ENCODE peak calls at places on chromosomes 5 and 9, in ten cellular contexts. H is Calu3; P is ascending aorta; R is choroid plexus epithelial cell; V is sigmoid colon; K is GM23338; M is dorsolateral prefrontal cortex; U is brain microvascular endothelial cell; Y is CD8-positive, alpha-beta T cell; L is endothelial cell. B is an unnamed sample.

GRCh38 chr9:88533951-88534455 is 975 bp upstream of the NXNL2 start:
- DNase-seq in H (peak; percentile 47), P (peak; percentile 74), R (peak; percentile 45), V (peak; percentile 72), K (peak; percentile 68), M (no peak), U (no peak), Y (no peak), L (peak; percentile 40), B (peak; percentile 26)

GRCh38 chr9:89508951-89509607 is 11.2 kb upstream of the SEMA4D start:
- DNase-seq in H (no peak), P (no peak), R (no peak), V (no peak), K (no peak), M (no peak), U (no peak), Y (no peak), L (no peak), B (no peak)

GRCh38 chr9:93827545-93828330 is 127.4 kb downstream of the BARX1 start:
- DNase-seq in H (peak; percentile 69), P (peak; percentile 61), R (peak; percentile 61), V (no peak), K (peak; percentile 83), M (peak; percentile 51), U (peak; percentile 37), Y (no peak), L (peak; percentile 82), B (peak; percentile 81)

GRCh38 chr5:66891184-66891925 is 295.2 kb downstream of the MAST4 start:
- DNase-seq in H (no peak), P (no peak), R (peak; percentile 39), V (no peak), K (peak; percentile 21), M (no peak), U (no peak), Y (no peak), L (no peak), B (no peak)

GRCh38 chr5:6322163-6322713 is 56.1 kb downstream of the MED10 start:
- DNase-seq in H (no peak), P (no peak), R (no peak), V (no peak), K (no peak), M (no peak), U (no peak), Y (no peak), L (no peak), B (no peak)

GRCh38 chr5:1409386-1410110 is 35.7 kb downstream of the SLC6A3 start:
- DNase-seq in H (peak; percentile 13), P (peak; percentile 53), R (peak; percentile 30), V (peak; percentile 52), K (peak; percentile 78), M (peak; percentile 40), U (peak; percentile 16), Y (no peak), L (peak; percentile 46), B (peak; percentile 11)

GRCh38 chr9:121807918-121808278 is 156.5 kb downstream of the DAB2IP start:
- DNase-seq in H (no peak), P (no peak), R (no peak), V (no peak), K (no peak), M (no peak), U (no peak), Y (no peak), L (no peak), B (no peak)

GRCh38 chr5:169828385-169828784 is 151.9 kb downstream of the INSYN2B start:
- DNase-seq in H (no peak), P (no peak), R (no peak), V (no peak), K (no peak), M (no peak), U (no peak), Y (no peak), L (no peak), B (no peak)

GRCh38 chr9:34592895-34593601 is 3.5 kb upstream of the CNTFR start:
- DNase-seq in H (no peak), P (peak; percentile 88), R (no peak), V (peak; percentile 92), K (peak; percentile 74), M (peak; percentile 47), U (no peak), Y (no peak), L (no peak), B (peak; percentile 60)

GRCh38 chr5:177269232-177269895 is 34.2 kb downstream of the RAB24 start:
- DNase-seq in H (no peak), P (no peak), R (no peak), V (no peak), K (no peak), M (no peak), U (no peak), Y (no peak), L (no peak), B (no peak)

DNA sequence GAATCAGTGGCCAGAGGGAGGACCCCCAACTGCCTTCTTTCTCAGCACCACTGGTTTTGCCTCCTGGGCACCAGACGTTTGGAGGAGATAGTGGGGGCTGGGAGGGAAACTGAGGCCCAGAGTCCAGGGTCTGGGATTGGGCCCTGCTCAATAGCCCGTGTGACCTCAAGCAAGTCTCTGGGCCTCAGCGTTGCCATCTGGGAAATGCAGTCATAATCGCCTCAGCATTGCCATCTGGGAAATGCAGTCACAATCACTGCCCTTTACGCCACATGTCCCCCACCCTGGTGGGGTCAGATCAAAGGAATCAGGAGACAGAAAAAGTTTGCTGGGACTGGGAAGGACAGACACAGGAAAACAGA is 1.6 kb downstream of the SH2D3C start:
- DNase-seq in H (no peak), P (no peak), R (no peak), V (no peak), K (no peak), M (no peak), U (no peak), Y (no peak), L (no peak), B (no peak)
- TF ChIP-seq CTCF in H (no peak), P (no peak), R (no peak), V (no peak), K (no peak), M (no peak), U (no peak), Y (no peak), L (no peak), B (no peak)

GRCh38 chr5:147240266-147240985 is 5.6 kb downstream of the STK32A start:
- DNase-seq in H (no peak), P (no peak), R (no peak), V (no peak), K (peak; percentile 25), M (no peak), U (no peak), Y (no peak), L (no peak), B (no peak)

GRCh38 chr5:147234098-147234824 is 565 bp upstream of the STK32A start:
- DNase-seq in H (no peak), P (peak; percentile 67), R (no peak), V (peak; percentile 59), K (peak; percentile 27), M (no peak), U (no peak), Y (no peak), L (no peak), B (no peak)

DNA sequence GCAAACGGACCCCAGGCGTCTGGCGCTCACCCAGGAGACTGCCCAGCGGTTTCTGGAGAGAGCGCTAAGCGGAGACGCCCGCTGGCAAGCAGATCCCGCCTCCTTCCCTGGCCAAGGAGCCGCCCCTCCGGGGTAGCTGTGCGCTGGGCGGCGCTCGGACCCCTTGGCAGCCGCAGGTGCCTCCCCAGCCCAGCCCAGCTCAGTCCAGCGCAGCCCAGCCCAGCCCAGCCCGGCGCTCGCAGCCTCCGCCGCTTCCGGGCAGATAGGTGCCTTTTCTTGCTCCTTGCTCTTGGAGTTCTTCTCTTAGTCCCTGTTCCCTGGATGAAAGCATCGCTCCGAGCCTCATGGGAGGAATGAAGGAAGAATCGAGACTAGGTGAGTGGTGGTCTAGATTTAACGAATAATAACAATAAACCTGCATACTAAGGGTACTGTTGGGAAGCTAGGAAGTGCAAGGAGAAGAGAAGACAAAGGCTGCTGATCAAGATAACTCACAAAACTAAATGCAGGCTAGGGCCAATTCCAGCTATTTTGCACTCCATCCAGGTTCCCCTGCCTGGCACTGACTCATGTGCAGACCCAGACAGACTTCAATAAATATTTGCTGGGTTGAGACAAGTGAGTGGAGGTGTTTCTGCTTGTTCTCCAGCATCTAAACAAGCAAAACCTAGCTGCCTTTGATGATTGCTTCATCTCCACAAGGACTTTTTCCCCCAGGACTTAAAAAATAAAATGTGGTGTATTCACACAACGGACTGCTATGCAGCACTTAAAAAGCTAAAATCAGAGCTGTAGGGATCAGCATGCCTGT is at the start of gene STK32A:
- DNase-seq in H (peak; percentile 93), P (peak; percentile 85), R (peak; percentile 8), V (peak; percentile 84), K (peak; percentile 93), M (peak; percentile 49), U (no peak), Y (no peak), L (peak; percentile 48), B (peak; percentile 69)
- TF ChIP-seq CTCF in H (no peak), P (no peak), R (no peak), V (no peak), K (no peak), M (no peak), U (no peak), Y (no peak), L (no peak), B (no peak)

DNA sequence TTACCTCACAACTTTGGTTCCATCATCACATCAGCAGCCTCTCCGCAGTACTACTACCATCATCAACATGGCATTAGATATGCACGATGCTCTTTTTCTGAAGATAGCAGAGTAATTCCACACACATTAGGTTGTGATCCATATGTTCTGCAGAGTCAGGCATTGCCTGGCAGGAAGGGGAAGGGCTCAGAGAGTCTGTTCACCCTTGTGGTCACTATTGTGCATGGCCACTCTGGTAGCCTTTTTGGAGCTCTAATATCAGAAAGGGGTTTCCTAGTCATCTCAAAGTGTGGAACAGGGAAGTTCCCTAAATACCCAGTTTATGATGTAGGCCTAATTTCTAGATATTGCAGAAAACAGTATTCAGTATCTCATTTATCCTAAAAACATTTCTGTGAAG is 373.6 kb downstream of the BNC2 start:
- DNase-seq in H (no peak), P (no peak), R (no peak), V (no peak), K (peak; percentile 41), M (no peak), U (no peak), Y (no peak), L (no peak), B (no peak)
- TF ChIP-seq CTCF in H (no peak), P (no peak), R (peak; percentile 27), V (no peak), K (peak; percentile 39), M (no peak), U (peak; percentile 30), Y (no peak), L (peak; percentile 15), B (no peak)

DNA sequence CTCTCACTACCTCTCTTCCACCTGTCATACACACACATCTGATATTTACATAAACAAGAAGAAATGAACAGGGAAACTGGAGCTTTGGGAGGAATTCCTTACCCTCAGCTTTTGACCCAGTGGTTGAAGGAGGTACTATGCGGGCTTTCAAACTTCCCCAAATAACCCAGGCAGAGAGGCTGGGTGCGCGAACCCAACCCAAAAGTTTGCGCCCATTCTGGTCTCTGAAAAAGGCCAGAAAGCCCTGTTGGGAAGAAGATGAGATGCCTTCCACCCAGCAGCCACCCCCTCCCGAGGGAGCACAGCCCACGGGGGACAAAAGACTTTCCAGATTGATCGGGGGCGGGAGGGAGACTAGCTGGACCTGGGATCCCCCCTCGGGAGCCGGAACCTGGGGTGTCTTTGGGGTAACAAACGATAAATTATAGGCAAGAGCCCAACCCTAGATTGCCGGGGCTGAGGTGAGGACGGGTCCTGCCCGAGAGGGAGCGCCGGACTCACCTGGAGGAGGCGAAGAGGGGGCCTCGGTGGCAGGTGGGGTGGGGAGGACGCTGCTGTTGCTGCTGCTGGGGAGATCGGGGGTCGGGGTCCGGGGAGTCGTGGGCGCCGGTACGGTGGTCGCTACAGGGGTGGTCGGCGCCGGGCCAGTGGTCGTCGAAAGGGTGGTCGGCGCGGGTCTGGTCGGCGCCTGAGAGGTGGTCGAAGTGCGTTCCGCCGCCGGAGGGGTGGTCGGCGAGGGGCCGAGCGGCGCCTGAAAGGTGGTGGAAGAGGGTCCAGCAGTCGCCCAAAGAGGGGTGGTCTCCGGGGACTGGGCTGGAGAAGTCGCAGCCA is 798 bp downstream of the MEGF9 start:
- DNase-seq in H (peak; percentile 15), P (no peak), R (no peak), V (peak; percentile 72), K (peak; percentile 58), M (no peak), U (no peak), Y (no peak), L (peak; percentile 11), B (peak; percentile 57)
- TF ChIP-seq CTCF in H (no peak), P (no peak), R (no peak), V (peak; percentile 38), K (no peak), M (no peak), U (no peak), Y (no peak), L (peak; percentile 14), B (no peak)